ENCODE peak calls at places on chromosomes 6 and 20, in six cellular contexts. Q is uterus, X is HL-60, A is A673, D is HCT116, F is WTC11. P is an unnamed sample.

GRCh38 chr6:158160932-158161539 is 7.0 kb downstream of the SERAC1 start:
- DNase-seq in F (no peak), Q (no peak), D (no peak), A (no peak), X (no peak), P (no peak)

GRCh38 chr6:113833537-113833936 is 23.6 kb upstream of the MARCKS start:
- DNase-seq in X (no peak), D (no peak), A (no peak), F (no peak), Q (no peak), P (no peak)

GRCh38 chr6:157610451-157610999 is 212.5 kb upstream of the SNX9 start:
- DNase-seq in Q (no peak), A (no peak), D (no peak), X (no peak), F (no peak), P (no peak)

GRCh38 chr20:23596856-23597255 is 8.9 kb downstream of the CST9 start:
- DNase-seq in F (no peak), X (no peak), A (peak), Q (no peak), D (no peak), P (no peak)

GRCh38 chr20:23203951-23204730 is 118.0 kb upstream of the CD93 start:
- DNase-seq in Q (no peak), F (no peak), X (no peak), A (no peak), D (no peak), P (no peak)

GRCh38 chr6:63347599-63347998 is 27.8 kb upstream of the LGSN start:
- DNase-seq in X (no peak), F (no peak), Q (no peak), D (peak), A (no peak), P (no peak)

GRCh38 chr6:150857062-150857905 is 8.2 kb upstream of the MTHFD1L start:
- DNase-seq in D (peak), Q (no peak), A (peak), F (no peak), X (no peak), P (no peak)

GRCh38 chr6:52049252-52050050 is 38.0 kb downstream of the PKHD1 start:
- DNase-seq in X (no peak), F (no peak), D (peak), A (peak), Q (no peak), P (no peak)

GRCh38 chr20:41387433-41387832 is 20.8 kb upstream of the EMILIN3 start:
- DNase-seq in F (peak), X (no peak), D (no peak), Q (no peak), A (no peak), P (no peak)

GRCh38 chr6:41284726-41285125 is 1.8 kb downstream of the TREM1 start:
- DNase-seq in D (no peak), A (no peak), X (no peak), Q (no peak), F (no peak), P (no peak)

GRCh38 chr6:5511924-5512323 is 250.6 kb downstream of the FARS2 start:
- DNase-seq in Q (no peak), D (no peak), F (no peak), X (no peak), A (peak), P (no peak)

GRCh38 chr6:160513836-160514235 is 150.2 kb downstream of the LPA start:
- DNase-seq in Q (no peak), A (no peak), D (no peak), F (no peak), X (no peak), P (no peak)

GRCh38 chr20:62688855-62689460 is 19.7 kb upstream of the NTSR1 start:
- DNase-seq in Q (no peak), F (no peak), X (no peak), A (peak), D (no peak), P (no peak)

GRCh38 chr6:86715676-86716075 is 221.7 kb upstream of the HTR1E start:
- DNase-seq in F (no peak), A (no peak), D (no peak), X (no peak), Q (no peak), P (no peak)

GRCh38 chr6:20630136-20630535 is 95.9 kb downstream of the CDKAL1 start:
- DNase-seq in X (no peak), A (no peak), F (peak), D (no peak), Q (no peak), P (no peak)

GRCh38 chr6:33909737-33910136 is 105.9 kb upstream of the MLN start:
- DNase-seq in Q (no peak), A (no peak), D (no peak), X (no peak), F (no peak), P (no peak)

GRCh38 chr6:110495949-110496348 is 19.5 kb upstream of the SLC22A16 start:
- DNase-seq in F (no peak), Q (no peak), X (no peak), D (no peak), A (no peak), P (no peak)

GRCh38 chr20:47247972-47248371 is 108.5 kb downstream of the ZMYND8 start:
- DNase-seq in A (no peak), F (no peak), D (no peak), Q (no peak), X (no peak), P (no peak)

GRCh38 chr20:36086767-36087166 is 67.8 kb upstream of the EPB41L1 start:
- DNase-seq in Q (no peak), A (no peak), F (no peak), D (peak), X (no peak), P (no peak)

GRCh38 chr6:29345380-29345779 is 23.3 kb downstream of the OR5V1 start:
- DNase-seq in A (no peak), D (no peak), X (no peak), F (no peak), Q (no peak), P (no peak)

GRCh38 chr6:116386581-116387299 is 16.0 kb downstream of the DSE start:
- DNase-seq in D (peak), F (no peak), A (peak), Q (no peak), X (no peak), P (peak)

GRCh38 chr20:63698739-63699465 is 2.5 kb downstream of the TNFRSF6B start:
- DNase-seq in X (no peak), F (no peak), Q (peak), D (peak), A (peak), P (peak)

GRCh38 chr6:151681426-151682059 is 125.9 kb upstream of the ESR1 start:
- DNase-seq in Q (peak), A (no peak), X (no peak), F (no peak), D (no peak), P (no peak)

GRCh38 chr6:87308970-87309369 is 13.4 kb upstream of the SMIM8 start:
- DNase-seq in X (no peak), Q (no peak), F (no peak), A (no peak), D (no peak), P (no peak)

DNA sequence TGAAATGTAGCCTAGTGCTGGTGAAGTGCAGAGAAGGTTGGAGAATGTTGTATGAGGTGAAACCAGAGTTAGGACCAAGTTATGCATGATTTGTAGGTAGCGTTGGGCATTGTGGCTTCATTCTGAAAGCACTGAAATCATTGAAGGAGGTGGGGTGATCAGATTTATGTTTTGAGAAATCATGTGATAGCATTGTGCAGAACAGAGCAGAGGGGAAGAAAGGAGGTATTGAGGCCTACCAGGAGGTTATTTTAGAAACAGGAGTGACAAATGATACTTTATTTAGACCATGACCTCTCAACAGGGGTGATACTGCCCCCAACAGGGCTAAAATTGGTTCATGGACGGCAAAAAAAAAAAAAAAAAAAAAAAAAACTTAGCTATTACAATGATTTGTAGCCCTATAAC is 15.6 kb upstream of the HMGN3 start:
- DNase-seq in Q (no peak), A (peak), D (no peak), X (no peak), F (no peak), P (no peak)
- TF ChIP-seq CTCF in Q (no peak), A (peak), D (no peak), X (no peak), F (no peak), P (no peak)

GRCh38 chr6:125746731-125747588 is 2.5 kb upstream of the HEY2 start:
- DNase-seq in X (peak), Q (peak), D (no peak), A (no peak), F (peak), P (no peak)
- TF ChIP-seq CTCF in X (no peak), Q (no peak), D (no peak), A (no peak), F (no peak), P (no peak)

GRCh38 chr6:169965657-169966311 is 214.4 kb downstream of the ERMARD start:
- DNase-seq in A (no peak), Q (no peak), F (no peak), D (no peak), X (no peak), P (no peak)

GRCh38 chr6:169966312-169967181 is 215.1 kb downstream of the ERMARD start:
- DNase-seq in D (no peak), F (no peak), Q (no peak), A (no peak), X (no peak), P (peak)

GRCh38 chr6:169963581-169964297 is 212.3 kb downstream of the ERMARD start:
- DNase-seq in D (no peak), Q (no peak), F (no peak), X (no peak), A (no peak), P (no peak)

GRCh38 chr6:169964440-169965212 is 213.2 kb downstream of the ERMARD start:
- DNase-seq in X (no peak), D (no peak), Q (no peak), A (no peak), F (no peak), P (no peak)

DNA sequence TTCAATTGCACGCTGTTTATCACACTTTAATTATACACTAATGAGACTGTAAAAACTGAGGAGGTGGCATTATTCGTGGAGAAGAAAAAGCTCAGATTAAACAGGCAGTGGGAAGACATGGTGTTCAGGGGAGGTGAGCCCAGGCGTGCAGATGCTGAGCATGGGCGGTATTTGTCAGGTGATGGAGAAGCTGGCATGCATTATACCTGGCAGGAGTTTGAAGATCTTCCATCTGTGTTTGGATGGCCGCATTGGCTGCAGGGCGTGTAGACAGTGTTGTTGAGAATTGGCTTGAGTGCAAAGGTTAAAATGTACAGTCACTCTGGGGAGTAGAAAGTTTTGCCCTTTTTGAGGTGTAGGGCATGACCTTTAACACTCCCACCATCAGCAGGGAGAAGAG is 213.8 kb downstream of the ERMARD start:
- DNase-seq in Q (no peak), F (no peak), X (no peak), D (no peak), A (no peak), P (no peak)
- TF ChIP-seq CTCF in Q (no peak), F (no peak), X (no peak), D (no peak), A (no peak), P (no peak)

GRCh38 chr6:36245572-36246031 is 24.3 kb upstream of the PNPLA1 start:
- DNase-seq in Q (no peak), F (peak), D (no peak), X (peak), A (no peak), P (no peak)
- TF ChIP-seq CTCF in Q (no peak), F (no peak), D (no peak), X (no peak), A (no peak), P (peak)

DNA sequence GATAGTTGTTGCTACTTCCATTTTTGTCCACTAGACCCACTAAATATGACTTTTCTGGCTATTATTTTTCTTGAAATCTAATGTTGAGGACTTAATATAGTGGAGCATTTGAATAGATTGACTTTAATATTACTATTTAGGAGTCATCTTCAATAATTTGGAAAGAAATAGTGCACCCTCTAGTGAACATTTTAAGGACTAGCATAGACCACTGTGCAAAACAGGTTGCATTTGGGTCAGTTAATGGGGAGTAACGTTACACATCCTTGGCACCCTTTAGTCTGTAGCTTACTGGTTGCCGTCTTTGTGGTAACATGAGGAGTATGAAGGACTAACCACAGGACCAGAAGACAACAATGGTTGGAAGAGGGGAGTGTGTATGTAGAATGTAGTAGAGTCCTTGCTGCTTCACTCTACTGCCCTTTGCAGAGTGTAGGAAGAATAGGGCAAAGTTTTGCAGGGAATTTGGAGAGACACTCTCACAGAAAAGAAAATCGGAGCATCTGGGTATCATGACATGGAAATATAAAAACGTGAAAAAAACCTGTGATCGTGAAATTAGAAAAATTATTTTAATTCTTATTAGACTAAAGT is 25.2 kb downstream of the RFPL4B start:
- DNase-seq in F (no peak), A (peak), D (peak), Q (no peak), X (no peak), P (no peak)
- TF ChIP-seq CTCF in F (no peak), A (peak), D (peak), Q (peak), X (peak), P (no peak)

P was measured in CD14-positive monocyte.